ENCODE peak calls at places on chromosomes 12 and 14, in nine cellular contexts. Q is ovary, X is hepatocyte, Y is A549, V is substantia nigra, O is stomach, B is adrenal gland, G is endothelial cell of umbilical vein, J is AG04450. S is an unnamed sample.

GRCh38 chr12:14771651-14772137 is 31.6 kb downstream of the WBP11 start:
- DNase-seq in G (no peak), O (no peak), B (no peak), Q (no peak), Y (peak), X (no peak), V (no peak), J (no peak), S (no peak)

GRCh38 chr12:57187222-57188089 is 29.1 kb upstream of the NXPH4 start:
- DNase-seq in G (no peak), O (no peak), Y (no peak), X (no peak), Q (peak), B (no peak), J (no peak), V (no peak), S (no peak)

GRCh38 chr12:102567031-102567985 is 86.9 kb upstream of the IGF1 start:
- DNase-seq in J (peak), X (no peak), Q (no peak), G (no peak), B (no peak), Y (peak), V (no peak), O (no peak), S (no peak)

GRCh38 chr14:99910337-99911268 is 117.4 kb downstream of the EML1 start:
- DNase-seq in G (no peak), X (peak), J (peak), Q (no peak), V (no peak), Y (peak), B (no peak), O (no peak), S (no peak)

GRCh38 chr12:88781909-88782308 is 201.6 kb upstream of the KITLG start:
- DNase-seq in Q (no peak), J (no peak), X (no peak), V (no peak), B (no peak), G (no peak), O (no peak), Y (no peak), S (no peak)

GRCh38 chr14:73740921-73741326 is 26.7 kb upstream of the PNMA1 start:
- DNase-seq in J (no peak), Y (peak), X (peak), O (peak), V (no peak), G (no peak), Q (peak), B (peak), S (no peak)

GRCh38 chr14:68248481-68249255 is 429.1 kb downstream of the RAD51B start:
- DNase-seq in Y (peak), J (no peak), X (peak), Q (peak), V (no peak), G (peak), B (no peak), O (no peak), S (no peak)

GRCh38 chr12:112967306-112967705 is 11.0 kb upstream of the OAS2 start:
- DNase-seq in Q (no peak), V (no peak), Y (no peak), G (no peak), O (no peak), X (no peak), J (no peak), B (no peak), S (no peak)

GRCh38 chr12:93823616-93824410 is 146.6 kb downstream of the CRADD start:
- DNase-seq in V (no peak), J (no peak), B (no peak), Y (no peak), O (no peak), Q (no peak), X (no peak), G (no peak), S (no peak)

GRCh38 chr14:95523818-95524448 is 7.5 kb upstream of the SYNE3 start:
- DNase-seq in Y (no peak), V (no peak), J (peak), X (no peak), Q (no peak), B (peak), O (peak), G (peak), S (no peak)

GRCh38 chr12:65630555-65630954 is 193.7 kb upstream of the HMGA2 start:
- DNase-seq in B (no peak), O (no peak), J (no peak), G (no peak), Q (no peak), Y (no peak), X (peak), V (no peak), S (no peak)

GRCh38 chr14:78967111-78967809 is 797.1 kb downstream of the NRXN3 start:
- DNase-seq in Y (no peak), J (no peak), Q (no peak), G (peak), B (no peak), V (no peak), O (no peak), X (no peak), S (no peak)

GRCh38 chr14:68786491-68787234 is 6.2 kb downstream of the ZFP36L1 start:
- DNase-seq in J (no peak), B (peak), X (peak), O (peak), G (peak), V (no peak), Q (no peak), Y (peak), S (no peak)

GRCh38 chr12:114933428-114934160 is 249.6 kb upstream of the TBX3 start:
- DNase-seq in Q (no peak), X (peak), V (no peak), Y (peak), O (no peak), B (peak), G (no peak), J (peak), S (no peak)

GRCh38 chr12:4960030-4960429 is 50.3 kb downstream of the KCNA1 start:
- DNase-seq in B (no peak), Y (peak), G (no peak), V (no peak), O (no peak), J (no peak), X (no peak), Q (no peak), S (no peak)

GRCh38 chr14:64407329-64407728 is 19.2 kb downstream of the MTHFD1 start:
- DNase-seq in X (no peak), Q (no peak), B (no peak), V (no peak), Y (no peak), O (no peak), G (no peak), J (no peak), S (no peak)

GRCh38 chr12:66813137-66813867 is 134.4 kb upstream of the GRIP1 start:
- DNase-seq in Q (no peak), G (no peak), Y (no peak), X (no peak), J (no peak), B (no peak), O (no peak), V (no peak), S (no peak)

GRCh38 chr12:127149226-127149964 is 1117.6 kb upstream of the TMEM132C start:
- DNase-seq in G (no peak), J (peak), Q (no peak), Y (no peak), X (no peak), O (no peak), B (no peak), V (no peak), S (no peak)

GRCh38 chr12:120241561-120242274 is 23.8 kb downstream of the PXN start:
- DNase-seq in V (no peak), Y (no peak), B (no peak), O (no peak), Q (no peak), J (no peak), X (no peak), G (peak), S (no peak)

GRCh38 chr12:64682572-64683277 is 72.4 kb downstream of the RASSF3 start:
- DNase-seq in V (no peak), Y (peak), B (peak), O (no peak), X (peak), Q (peak), J (peak), G (peak), S (peak)

GRCh38 chr14:50047274-50047676 is 69.1 kb downstream of the VCPKMT start:
- DNase-seq in Y (no peak), J (no peak), Q (no peak), B (peak), V (no peak), O (peak), G (peak), X (peak), S (no peak)

GRCh38 chr14:72619071-72619710 is 274.7 kb downstream of the DPF3 start:
- DNase-seq in Y (no peak), G (no peak), J (no peak), B (no peak), X (no peak), O (no peak), Q (no peak), V (no peak), S (no peak)

GRCh38 chr12:77190022-77190421 is 124.7 kb upstream of the E2F7 start:
- DNase-seq in B (no peak), G (no peak), Y (no peak), Q (no peak), O (no peak), X (no peak), J (peak), V (no peak), S (no peak)

GRCh38 chr14:105064721-105065143 is 498 bp downstream of the GPR132 start:
- DNase-seq in X (peak), O (no peak), J (no peak), Q (no peak), V (no peak), G (no peak), Y (no peak), B (no peak), S (no peak)

GRCh38 chr12:47556631-47557030 is 149.2 kb downstream of the RPAP3 start:
- DNase-seq in O (no peak), X (no peak), B (no peak), V (no peak), Q (no peak), Y (no peak), G (no peak), J (no peak), S (no peak)

GRCh38 chr12:80353254-80353653 is 90.8 kb upstream of the PTPRQ start:
- DNase-seq in B (no peak), X (peak), O (no peak), Y (peak), G (peak), J (no peak), V (no peak), Q (no peak), S (no peak)

GRCh38 chr12:52226446-52226845 is 6.6 kb upstream of the KRT7 start:
- DNase-seq in O (no peak), Q (no peak), G (peak), V (no peak), X (no peak), B (no peak), J (no peak), Y (no peak), S (no peak)

GRCh38 chr12:117342247-117342646 is 19.2 kb downstream of the NOS1 start:
- DNase-seq in G (no peak), J (no peak), X (no peak), V (no peak), Y (no peak), B (no peak), O (no peak), Q (no peak), S (no peak)

GRCh38 chr14:74614508-74615495 is 2.8 kb upstream of the LTBP2 start:
- DNase-seq in O (no peak), Y (no peak), Q (no peak), B (no peak), J (no peak), X (no peak), G (no peak), V (no peak), S (no peak)

GRCh38 chr12:51388066-51388799 is 3.0 kb downstream of the GALNT6 start:
- DNase-seq in O (no peak), J (no peak), Y (peak), G (peak), Q (no peak), V (no peak), X (peak), B (peak), S (no peak)

GRCh38 chr12:87782838-87783237 is 246.4 kb downstream of the C12orf50 start:
- DNase-seq in O (no peak), J (no peak), X (no peak), V (no peak), Q (no peak), B (no peak), G (no peak), Y (no peak), S (no peak)

GRCh38 chr12:42936991-42937390 is 347.4 kb upstream of the PRICKLE1 start:
- DNase-seq in Y (no peak), G (no peak), Q (no peak), V (no peak), B (no peak), O (no peak), X (no peak), J (no peak), S (no peak)

GRCh38 chr14:64721391-64721791 is 17.2 kb downstream of the PLEKHG3 start:
- DNase-seq in V (no peak), X (no peak), O (peak), Y (peak), J (no peak), Q (peak), B (no peak), G (peak), S (peak)

GRCh38 chr12:2754208-2754607 is 40.6 kb upstream of the FKBP4 start:
- DNase-seq in Q (no peak), X (no peak), Y (no peak), G (no peak), B (no peak), V (no peak), J (no peak), O (no peak), S (no peak)

GRCh38 chr14:21066882-21067502 is 3.1 kb upstream of the ARHGEF40 start:
- DNase-seq in O (no peak), Y (peak), V (no peak), X (no peak), B (no peak), J (no peak), Q (no peak), G (no peak), S (no peak)

GRCh38 chr14:67395876-67396189 is 16.1 kb downstream of the PLEK2 start:
- DNase-seq in Q (no peak), G (peak), X (no peak), B (no peak), Y (no peak), V (no peak), J (no peak), O (no peak), S (no peak)

GRCh38 chr14:100790785-100791667 is 34.9 kb upstream of the MEG3 start:
- DNase-seq in J (no peak), X (peak), O (no peak), Y (no peak), B (no peak), Q (no peak), V (no peak), G (peak), S (no peak)

GRCh38 chr12:20629414-20630156 is 65.5 kb upstream of the SLCO1C1 start:
- DNase-seq in G (peak), B (no peak), O (no peak), X (peak), Y (peak), J (no peak), V (no peak), Q (peak), S (no peak)

GRCh38 chr12:69331482-69331845 is 16.7 kb upstream of the LYZ start:
- DNase-seq in V (no peak), Q (no peak), X (no peak), Y (no peak), B (no peak), G (no peak), O (no peak), J (no peak), S (no peak)

GRCh38 chr14:58082491-58083098 is 69.4 kb downstream of the ARMH4 start:
- DNase-seq in X (peak), G (peak), O (no peak), J (peak), V (no peak), B (peak), Y (peak), Q (no peak), S (no peak)
- H3K27ac ChIP-seq in X (peak), G (peak), O (no peak), J (peak), V (no peak), B (peak), Y (peak), Q (no peak), S (peak)

DNA sequence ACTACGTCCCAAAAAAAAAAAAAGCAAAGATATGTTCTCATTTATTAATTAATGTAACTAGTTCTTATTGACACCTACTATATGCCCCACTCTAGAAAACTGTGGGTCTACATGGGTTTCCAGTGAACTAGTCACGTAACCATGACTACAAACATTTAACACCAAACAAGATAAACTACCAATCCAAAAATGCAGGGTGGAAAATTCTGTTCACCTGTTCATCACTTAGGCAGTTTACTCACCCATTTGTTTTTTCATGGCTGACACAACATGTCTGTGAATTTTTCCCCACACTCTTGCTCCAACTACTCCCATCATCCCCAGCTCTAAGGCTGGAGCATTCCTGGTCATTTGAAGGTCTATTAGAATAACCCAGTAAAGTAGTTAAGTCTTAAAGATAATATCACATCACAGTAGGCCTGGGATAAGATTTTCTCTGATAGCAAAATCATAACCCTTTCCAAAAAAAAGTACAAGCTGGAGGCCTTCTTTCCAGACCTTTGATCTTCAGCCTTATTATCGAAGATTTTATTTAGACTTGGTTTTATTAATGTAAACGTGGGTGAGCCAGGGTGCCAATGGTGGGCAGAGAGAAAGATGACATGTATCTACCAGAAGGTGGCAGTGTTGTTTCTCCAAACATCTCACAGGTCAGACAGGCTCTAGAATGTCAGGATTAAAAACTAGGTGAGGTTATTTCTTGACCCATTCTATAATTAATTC is 61.6 kb upstream of the DAAM1 start:
- DNase-seq in Y (peak), O (no peak), J (no peak), B (peak), V (no peak), X (peak), G (peak), Q (no peak), S (no peak)
- H3K27ac ChIP-seq in Y (no peak), O (no peak), J (no peak), B (no peak), V (no peak), X (no peak), G (no peak), Q (no peak), S (no peak)

DNA sequence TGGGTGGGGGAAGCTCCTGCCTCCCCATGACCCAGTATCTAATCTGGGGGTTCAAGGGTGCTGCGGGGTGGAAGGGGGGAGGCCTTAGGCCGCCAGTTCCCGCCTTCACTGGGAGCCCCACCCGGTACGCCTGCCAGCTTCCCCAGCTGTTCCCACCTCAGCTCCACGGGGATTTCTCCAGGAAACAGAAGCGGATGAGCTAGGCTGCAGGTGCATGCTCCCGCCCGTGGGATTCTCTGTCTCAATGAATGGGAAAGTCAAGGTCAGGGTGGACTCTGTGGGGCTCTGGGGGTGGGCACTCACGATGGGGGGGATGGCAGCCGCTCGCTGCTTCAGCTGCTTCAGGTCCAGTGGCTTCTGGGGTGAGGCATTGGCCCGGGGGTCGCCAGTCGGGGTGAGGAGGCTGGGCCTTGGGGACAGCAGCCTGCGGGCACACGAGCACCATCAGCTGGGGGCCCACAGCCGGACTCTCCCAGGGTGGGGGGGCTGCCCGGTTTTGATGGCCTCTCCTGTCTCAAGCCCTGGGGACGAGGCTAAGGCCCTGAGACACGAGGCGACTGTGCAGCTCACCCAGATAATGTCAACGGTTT is 68.6 kb downstream of the RFLNA start:
- DNase-seq in V (no peak), J (no peak), B (no peak), O (no peak), Q (no peak), G (no peak), Y (no peak), X (no peak), S (no peak)
- H3K27ac ChIP-seq in V (peak), J (no peak), B (peak), O (no peak), Q (peak), G (no peak), Y (no peak), X (no peak), S (no peak)

GRCh38 chr12:131636266-131636665 is 74.6 kb upstream of the SFSWAP start:
- DNase-seq in B (no peak), V (no peak), G (no peak), O (no peak), Q (no peak), J (no peak), Y (no peak), X (no peak), S (no peak)
- H3K27ac ChIP-seq in B (no peak), V (no peak), G (no peak), O (no peak), Q (no peak), J (no peak), Y (no peak), X (no peak), S (no peak)

DNA sequence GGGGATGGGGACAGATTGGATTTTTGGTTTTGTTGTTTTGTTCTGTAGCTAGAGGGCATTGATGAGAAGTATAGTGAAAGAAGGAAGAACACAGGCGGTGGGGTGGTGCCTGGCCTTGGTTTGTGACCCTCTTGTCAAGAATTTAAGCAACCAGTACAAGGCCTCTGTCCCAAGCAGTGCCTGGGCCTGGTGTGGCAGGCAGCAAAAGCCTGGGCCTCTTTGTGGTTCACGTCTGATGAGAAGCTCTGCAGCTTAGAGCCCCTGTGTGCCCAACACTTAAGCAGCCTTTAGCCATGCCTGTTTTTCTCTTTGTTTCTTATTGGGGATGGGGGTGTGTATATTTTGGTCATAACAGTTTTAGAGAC is 98.0 kb downstream of the PPP2R5C start:
- DNase-seq in O (no peak), Q (no peak), G (no peak), V (no peak), J (no peak), B (no peak), X (no peak), Y (no peak), S (no peak)
- H3K27ac ChIP-seq in O (no peak), Q (no peak), G (no peak), V (no peak), J (no peak), B (peak), X (no peak), Y (no peak), S (no peak)

GRCh38 chr14:103090481-103091020 is 4.0 kb upstream of the EXOC3L4 start:
- DNase-seq in G (no peak), B (no peak), Y (no peak), J (no peak), O (no peak), Q (no peak), V (no peak), X (no peak), S (no peak)

GRCh38 chr14:103086771-103087342 is 2.8 kb downstream of the LBHD2 start:
- DNase-seq in O (no peak), V (no peak), Y (no peak), Q (no peak), X (no peak), B (no peak), J (no peak), G (no peak), S (no peak)

GRCh38 chr14:103089386-103090335 is 4.9 kb upstream of the EXOC3L4 start:
- DNase-seq in O (no peak), Y (no peak), V (no peak), J (no peak), G (no peak), X (no peak), Q (no peak), B (no peak), S (no peak)

GRCh38 chr14:103087343-103087835 is 3.4 kb downstream of the LBHD2 start:
- DNase-seq in V (no peak), O (no peak), X (no peak), J (no peak), B (no peak), G (no peak), Y (no peak), Q (no peak), S (no peak)

DNA sequence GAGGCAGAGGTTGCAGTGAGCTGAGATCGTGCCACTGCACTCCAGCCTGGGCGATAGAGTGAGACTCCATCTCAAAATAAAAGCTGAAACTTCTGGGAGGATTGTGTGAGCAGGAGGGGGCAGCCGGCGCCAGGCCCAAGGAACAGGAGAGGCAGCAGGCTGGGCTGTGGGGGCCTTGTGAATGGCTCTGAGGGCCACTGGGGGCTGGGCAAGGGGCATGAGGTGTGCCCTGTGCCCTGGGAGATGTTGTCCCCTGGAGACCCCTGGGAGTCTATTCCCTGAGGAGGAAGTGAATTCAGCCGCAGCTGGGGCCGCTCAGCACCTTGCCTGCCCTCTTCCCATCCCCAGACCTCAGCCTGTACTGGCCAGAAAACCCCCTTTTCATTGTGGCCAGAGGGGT is 4.9 kb downstream of the LBHD2 start:
- DNase-seq in B (no peak), V (no peak), G (no peak), Q (no peak), X (no peak), J (no peak), O (no peak), Y (no peak), S (no peak)
- H3K27ac ChIP-seq in B (no peak), V (no peak), G (no peak), Q (no peak), X (no peak), J (no peak), O (no peak), Y (no peak), S (no peak)

S was measured in thoracic aorta.